ENCODE peak calls at places on chromosomes 5 and 9, in nine cellular contexts. L is psoas muscle; R is ovary; Z is CD8-positive, alpha-beta memory T cell; C is trophoblast cell; U is lung; Q is effector memory CD4-positive, alpha-beta T cell; N is sigmoid colon; V is hepatocyte. E is an unnamed sample.

GRCh38 chr5:109852371-109853160 is 162.8 kb downstream of the MAN2A1 start:
- DNase-seq in L (no peak), R (no peak), Z (no peak), C (no peak), U (no peak), Q (no peak), N (no peak), V (no peak), E (no peak)

GRCh38 chr5:68239485-68239884 is 23.9 kb downstream of the PIK3R1 start:
- DNase-seq in L (peak; percentile 83), R (peak; percentile 70), Z (peak; percentile 87), C (peak; percentile 39), U (peak; percentile 54), Q (peak; percentile 65), N (peak; percentile 95), V (peak; percentile 71), E (no peak)

GRCh38 chr9:88532320-88532719 is 2.7 kb upstream of the NXNL2 start:
- DNase-seq in L (peak; percentile 57), R (peak; percentile 47), Z (no peak), C (peak; percentile 78), U (peak; percentile 40), Q (no peak), N (no peak), V (peak; percentile 66), E (peak; percentile 50)

GRCh38 chr9:72402744-72403143 is 37.7 kb upstream of the ZFAND5 start:
- DNase-seq in L (no peak), R (no peak), Z (no peak), C (no peak), U (no peak), Q (no peak), N (no peak), V (no peak), E (no peak)

GRCh38 chr5:72611111-72611724 is 104.0 kb upstream of the ZNF366 start:
- DNase-seq in L (peak; percentile 85), R (peak; percentile 79), Z (peak; percentile 16), C (peak; percentile 84), U (peak; percentile 69), Q (no peak), N (peak; percentile 88), V (peak; percentile 88), E (peak; percentile 56)

GRCh38 chr5:96924016-96924443 is 11.8 kb upstream of the LNPEP start:
- DNase-seq in L (no peak), R (no peak), Z (peak; percentile 67), C (peak; percentile 92), U (no peak), Q (no peak), N (no peak), V (peak; percentile 8), E (no peak)

GRCh38 chr5:82603280-82603987 is 325.3 kb upstream of the RPS23 start:
- DNase-seq in L (no peak), R (no peak), Z (no peak), C (no peak), U (no peak), Q (no peak), N (no peak), V (no peak), E (no peak)

GRCh38 chr5:143145388-143145787 is 258.1 kb downstream of the NR3C1 start:
- DNase-seq in L (no peak), R (no peak), Z (no peak), C (no peak), U (no peak), Q (no peak), N (no peak), V (no peak), E (no peak)

GRCh38 chr5:149422429-149423286 is 43.6 kb upstream of the IL17B start:
- DNase-seq in L (peak; percentile 68), R (peak; percentile 89), Z (no peak), C (no peak), U (peak; percentile 42), Q (no peak), N (peak; percentile 97), V (peak; percentile 85), E (no peak)

GRCh38 chr9:131649646-131650045 is 90.2 kb downstream of the RAPGEF1 start:
- DNase-seq in L (no peak), R (no peak), Z (no peak), C (peak; percentile 79), U (no peak), Q (no peak), N (no peak), V (no peak), E (no peak)

GRCh38 chr5:77211013-77211690 is 672 bp downstream of the PDE8B start:
- DNase-seq in L (no peak), R (peak; percentile 32), Z (no peak), C (no peak), U (no peak), Q (no peak), N (no peak), V (peak; percentile 19), E (peak; percentile 47)

GRCh38 chr5:91357806-91358205 is 25.3 kb downstream of the ARRDC3 start:
- DNase-seq in L (no peak), R (no peak), Z (no peak), C (no peak), U (no peak), Q (no peak), N (no peak), V (no peak), E (peak; percentile 63)

GRCh38 chr9:35859310-35859994 is 10.7 kb downstream of the OR13J1 start:
- DNase-seq in L (peak; percentile 74), R (no peak), Z (no peak), C (no peak), U (peak; percentile 29), Q (no peak), N (peak; percentile 64), V (no peak), E (no peak)

GRCh38 chr5:81819556-81820314 is 68.8 kb upstream of the SSBP2 start:
- DNase-seq in L (no peak), R (no peak), Z (no peak), C (no peak), U (no peak), Q (no peak), N (no peak), V (no peak), E (peak; percentile 84)

GRCh38 chr5:170523129-170523497 is 19.3 kb downstream of the KCNIP1 start:
- DNase-seq in L (no peak), R (no peak), Z (no peak), C (no peak), U (no peak), Q (no peak), N (no peak), V (no peak), E (no peak)

GRCh38 chr5:98827161-98827560 is 53.7 kb downstream of the RGMB start:
- DNase-seq in L (no peak), R (no peak), Z (no peak), C (peak; percentile 68), U (no peak), Q (no peak), N (no peak), V (peak; percentile 39), E (peak; percentile 57)

GRCh38 chr5:58497956-58498942 is 7.0 kb downstream of the GAPT start:
- DNase-seq in L (no peak), R (no peak), Z (no peak), C (peak; percentile 93), U (no peak), Q (no peak), N (no peak), V (peak; percentile 51), E (peak; percentile 9)

GRCh38 chr9:32385135-32385884 is 867 bp downstream of the ACO1 start:
- DNase-seq in L (no peak), R (no peak), Z (no peak), C (no peak), U (no peak), Q (no peak), N (no peak), V (no peak), E (no peak)

GRCh38 chr9:21252727-21253547 is 13.1 kb upstream of the IFNA14 start:
- DNase-seq in L (peak; percentile 59), R (no peak), Z (peak; percentile 8), C (peak; percentile 48), U (peak; percentile 33), Q (no peak), N (no peak), V (peak; percentile 32), E (no peak)

GRCh38 chr5:141369994-141370848 is at the start of gene PCDHGB3:
- DNase-seq in L (peak; percentile 69), R (no peak), Z (peak; percentile 16), C (no peak), U (no peak), Q (no peak), N (no peak), V (no peak), E (peak; percentile 14)

GRCh38 chr9:125137200-125137599 is 6.1 kb downstream of the SCAI start:
- DNase-seq in L (no peak), R (no peak), Z (no peak), C (no peak), U (no peak), Q (no peak), N (no peak), V (no peak), E (no peak)

GRCh38 chr5:177476531-177477233 is 3.2 kb upstream of the DBN1 start:
- DNase-seq in L (no peak), R (no peak), Z (no peak), C (no peak), U (no peak), Q (no peak), N (peak; percentile 95), V (no peak), E (peak; percentile 18)
- H3K4me1 ChIP-seq in L (peaks cover 29% of the 10 kb centered on the region), R (peaks cover 28% of the 10 kb centered on the region), Z (peaks cover 33% of the 10 kb centered on the region), C (peaks cover 12% of the 10 kb centered on the region), U (peaks cover 21% of the 10 kb centered on the region), Q (peaks cover 10% of the 10 kb centered on the region), N (peaks cover 88% of the 10 kb centered on the region), V (peaks cover 14% of the 10 kb centered on the region), E (peaks cover 9% of the 10 kb centered on the region)

DNA sequence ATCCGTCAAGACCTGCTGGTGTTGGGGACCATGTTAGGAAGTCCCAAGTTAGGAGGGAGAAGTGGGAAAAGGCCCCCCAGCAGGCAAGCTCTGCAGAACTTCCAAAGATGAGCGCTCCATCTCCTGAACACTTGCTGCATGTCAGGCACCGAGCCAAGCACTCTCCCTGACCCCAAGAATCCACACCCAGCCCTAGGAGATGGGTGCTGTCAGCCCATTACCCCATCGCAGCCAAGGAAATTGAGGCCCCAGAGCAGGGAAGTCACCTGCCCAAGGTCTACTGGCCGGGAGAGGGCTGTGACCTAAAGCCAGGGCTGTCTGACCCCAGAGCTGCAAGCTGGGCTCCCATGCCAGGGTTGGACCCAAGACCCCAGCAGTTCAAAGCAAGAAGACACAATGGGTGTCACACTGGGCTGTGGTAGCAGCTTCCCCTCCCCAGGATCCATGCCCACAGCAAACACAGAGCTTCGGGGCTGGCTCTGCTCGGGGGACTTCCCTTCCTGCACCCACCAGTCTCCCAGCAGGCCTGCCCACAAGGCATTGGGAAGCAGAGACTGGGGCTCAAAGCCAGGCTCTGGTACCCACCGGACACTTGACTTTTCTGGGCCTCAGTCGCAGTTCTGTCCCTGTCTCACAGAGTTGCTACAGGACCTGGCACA is 13.5 kb downstream of the EEIG1 start:
- DNase-seq in L (no peak), R (no peak), Z (no peak), C (no peak), U (no peak), Q (no peak), N (peak; percentile 73), V (no peak), E (no peak)
- H3K4me1 ChIP-seq in L (peaks cover 89% of the 10 kb centered on the region), R (peaks cover 71% of the 10 kb centered on the region), Z (peaks cover 99% of the 10 kb centered on the region), C (peaks cover 73% of the 10 kb centered on the region), U (peaks cover 54% of the 10 kb centered on the region), Q (peaks cover 94% of the 10 kb centered on the region), N (peaks cover 100% of the 10 kb centered on the region), V (peaks cover 96% of the 10 kb centered on the region), E (peaks cover 95% of the 10 kb centered on the region)

GRCh38 chr5:17235736-17236330 is 18.4 kb downstream of the BASP1 start:
- DNase-seq in L (no peak), R (no peak), Z (no peak), C (no peak), U (no peak), Q (no peak), N (no peak), V (no peak), E (no peak)
- H3K4me1 ChIP-seq in L (no peaks in the 10 kb centered on the region), R (peaks cover 3% of the 10 kb centered on the region), Z (no peaks in the 10 kb centered on the region), C (no peaks in the 10 kb centered on the region), U (no peaks in the 10 kb centered on the region), Q (no peaks in the 10 kb centered on the region), N (no peaks in the 10 kb centered on the region), V (no peaks in the 10 kb centered on the region), E (peaks cover 5% of the 10 kb centered on the region)

GRCh38 chr9:97908736-97909135 is 13.6 kb downstream of the TRMO start:
- DNase-seq in L (no peak), R (no peak), Z (no peak), C (no peak), U (no peak), Q (no peak), N (no peak), V (no peak), E (no peak)
- H3K4me1 ChIP-seq in L (peaks cover 9% of the 10 kb centered on the region), R (no peaks in the 10 kb centered on the region), Z (peaks cover 75% of the 10 kb centered on the region), C (no peaks in the 10 kb centered on the region), U (peaks cover 4% of the 10 kb centered on the region), Q (peaks cover 51% of the 10 kb centered on the region), N (peaks cover 14% of the 10 kb centered on the region), V (no peaks in the 10 kb centered on the region), E (no peaks in the 10 kb centered on the region)